ENCODE peak calls at places on chromosome 16, in seven cellular contexts. D is H1, Q is thoracic aorta, I is lower lobe of right lung, Y is mammary epithelial cell, O is pancreas, T is psoas muscle. E is an unnamed sample.

GRCh38 chr16:10941127-10941933 is 938 bp downstream of the DEXI start:
- DNase-seq in D (no peak), Q (no peak), I (no peak), Y (peak; percentile 36), O (peak; percentile 41), T (no peak), E (no peak)

GRCh38 chr16:69285240-69285639 is 25.9 kb upstream of the VPS4A start:
- DNase-seq in D (no peak), Q (no peak), I (no peak), Y (no peak), O (no peak), T (no peak), E (no peak)

GRCh38 chr16:4261557-4262172 is 11.2 kb downstream of the TFAP4 start:
- DNase-seq in D (no peak), Q (no peak), I (no peak), Y (no peak), O (no peak), T (peak; percentile 41), E (no peak)

GRCh38 chr16:80824623-80825364 is 20.4 kb upstream of the CDYL2 start:
- DNase-seq in D (no peak), Q (no peak), I (no peak), Y (peak; percentile 24), O (peak; percentile 29), T (no peak), E (peak; percentile 11)

GRCh38 chr16:81357711-81358270 is 43.0 kb downstream of the GAN start:
- DNase-seq in D (no peak), Q (no peak), I (no peak), Y (no peak), O (no peak), T (no peak), E (peak; percentile 19)

GRCh38 chr16:86772671-86773338 is 194.5 kb downstream of the FOXL1 start:
- DNase-seq in D (no peak), Q (no peak), I (no peak), Y (peak; percentile 70), O (no peak), T (no peak), E (peak; percentile 59)

GRCh38 chr16:12904041-12904671 is 2.8 kb downstream of the SHISA9 start:
- DNase-seq in D (no peak), Q (no peak), I (no peak), Y (no peak), O (no peak), T (no peak), E (no peak)

GRCh38 chr16:82344157-82344556 is 174.1 kb upstream of the MPHOSPH6 start:
- DNase-seq in D (no peak), Q (no peak), I (no peak), Y (no peak), O (no peak), T (no peak), E (no peak)

GRCh38 chr16:5965321-5965720 is 867.7 kb upstream of the EEF2KMT start:
- DNase-seq in D (no peak), Q (no peak), I (no peak), Y (no peak), O (no peak), T (no peak), E (no peak)

DNA sequence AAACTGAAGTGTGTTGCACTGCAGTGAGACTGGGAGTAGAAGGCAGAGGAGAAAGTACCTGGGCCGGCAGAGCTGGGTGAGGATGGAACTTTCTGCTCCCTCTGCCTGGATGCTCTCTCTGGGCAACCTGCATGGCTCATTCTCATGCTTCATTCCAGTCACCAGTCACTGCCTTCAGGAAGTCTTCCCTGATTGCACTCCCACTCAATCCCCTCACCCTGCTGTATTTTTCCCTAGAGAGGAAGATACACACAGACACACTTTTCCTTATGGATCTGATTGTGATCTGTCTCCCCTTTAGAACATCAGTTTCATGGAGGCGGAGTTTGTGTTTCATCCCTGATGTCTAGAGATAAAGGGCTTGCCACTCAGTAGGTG is 45.0 kb downstream of the MEAK7 start:
- DNase-seq in D (no peak), Q (no peak), I (no peak), Y (no peak), O (no peak), T (no peak), E (no peak)
- TF ChIP-seq CTCF in D (no peak), Q (no peak), I (no peak), Y (no peak), O (no peak), T (no peak), E (no peak)

GRCh38 chr16:3149193-3149530 is 14.3 kb downstream of the ZNF213 start:
- DNase-seq in D (no peak), Q (no peak), I (no peak), Y (no peak), O (no peak), T (no peak), E (no peak)
- H3K4me3 ChIP-seq in D (no peak overlapping the region), Q (peak overlapping the region; percentile 94), I (peak overlapping the region; percentile 80), Y (peak overlapping the region; percentile 62), O (peak overlapping the region; percentile 70), T (no peak overlapping the region), E (no peak overlapping the region)

GRCh38 chr16:1763521-1764511 is 7.5 kb downstream of the NME3 start:
- DNase-seq in D (peak; percentile 59), Q (no peak), I (no peak), Y (no peak), O (no peak), T (no peak), E (no peak)

GRCh38 chr16:1762879-1763520 is 8.3 kb downstream of the NME3 start:
- DNase-seq in D (no peak), Q (no peak), I (no peak), Y (no peak), O (no peak), T (no peak), E (no peak)

GRCh38 chr16:1762196-1762878 is 9.0 kb downstream of the NME3 start:
- DNase-seq in D (no peak), Q (no peak), I (no peak), Y (no peak), O (no peak), T (no peak), E (no peak)

GRCh38 chr16:1760911-1761310 is 10.4 kb downstream of the NME3 start:
- DNase-seq in D (no peak), Q (no peak), I (no peak), Y (no peak), O (no peak), T (no peak), E (no peak)

DNA sequence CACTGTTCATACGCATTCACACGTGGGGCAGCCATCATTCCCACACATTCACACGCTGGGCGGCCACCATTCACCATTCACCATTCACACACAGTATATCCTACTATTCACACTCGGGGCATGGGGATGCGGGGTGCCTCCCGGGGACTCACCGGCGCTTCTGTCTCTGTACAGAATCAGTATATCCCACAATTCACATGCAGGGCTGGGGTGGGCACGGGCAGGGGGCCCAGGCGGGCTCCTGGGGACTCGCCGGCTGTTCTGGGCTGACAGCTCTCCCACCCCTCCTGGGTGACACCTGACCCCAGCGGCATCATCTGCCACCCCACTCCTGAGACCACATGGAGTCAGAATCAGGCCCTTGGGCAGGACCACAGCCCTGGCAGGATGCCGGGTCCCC is 9.6 kb downstream of the NME3 start:
- DNase-seq in D (no peak), Q (no peak), I (no peak), Y (no peak), O (no peak), T (no peak), E (no peak)
- H3K36me3 ChIP-seq in D (peaks cover 4% of the 10 kb centered on the region), Q (peaks cover 61% of the 10 kb centered on the region), I (peaks cover 89% of the 10 kb centered on the region), Y (no peaks in the 10 kb centered on the region), O (peaks cover 53% of the 10 kb centered on the region), T (peaks cover 82% of the 10 kb centered on the region), E (peaks cover 41% of the 10 kb centered on the region)

GRCh38 chr16:58501242-58502131 is 1.5 kb downstream of the NDRG4 start:
- DNase-seq in D (no peak), Q (no peak), I (peak; percentile 53), Y (no peak), O (peak; percentile 80), T (no peak), E (no peak)
- TF ChIP-seq CTCF in D (no peak), Q (no peak), I (no peak), Y (no peak), O (no peak), T (no peak), E (no peak)

DNA sequence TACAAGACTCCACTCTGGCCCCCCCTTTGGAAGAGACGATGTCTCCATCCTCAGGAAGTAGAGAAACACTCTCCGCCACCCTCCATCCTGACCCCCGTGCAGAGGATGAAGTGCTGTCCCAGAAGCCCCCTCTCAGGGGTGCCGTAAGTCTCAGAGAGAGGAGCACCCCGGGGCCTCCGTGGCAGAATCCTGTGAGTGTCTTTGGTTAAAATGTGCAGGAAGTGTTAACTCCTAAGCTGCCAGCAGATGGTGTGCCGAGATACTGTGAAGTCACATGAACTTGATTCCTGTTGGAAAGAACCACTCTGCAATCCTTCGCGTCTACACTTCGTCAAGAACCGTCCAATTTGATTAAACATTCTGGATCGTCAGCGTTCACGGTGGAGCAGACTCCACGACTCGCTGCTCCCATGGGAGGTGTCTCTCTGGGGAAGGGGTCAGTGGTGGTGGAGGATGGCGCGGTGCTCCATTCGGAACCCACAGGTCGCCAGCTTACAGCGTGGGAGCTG is 5.6 kb downstream of the BANP start:
- DNase-seq in D (no peak), Q (no peak), I (no peak), Y (no peak), O (no peak), T (no peak), E (no peak)
- H3K4me3 ChIP-seq in D (no peak overlapping the region), Q (peak overlapping the region; percentile 38), I (peak overlapping the region; percentile 15), Y (no peak overlapping the region), O (no peak overlapping the region), T (peak overlapping the region; percentile 2), E (no peak overlapping the region)

DNA sequence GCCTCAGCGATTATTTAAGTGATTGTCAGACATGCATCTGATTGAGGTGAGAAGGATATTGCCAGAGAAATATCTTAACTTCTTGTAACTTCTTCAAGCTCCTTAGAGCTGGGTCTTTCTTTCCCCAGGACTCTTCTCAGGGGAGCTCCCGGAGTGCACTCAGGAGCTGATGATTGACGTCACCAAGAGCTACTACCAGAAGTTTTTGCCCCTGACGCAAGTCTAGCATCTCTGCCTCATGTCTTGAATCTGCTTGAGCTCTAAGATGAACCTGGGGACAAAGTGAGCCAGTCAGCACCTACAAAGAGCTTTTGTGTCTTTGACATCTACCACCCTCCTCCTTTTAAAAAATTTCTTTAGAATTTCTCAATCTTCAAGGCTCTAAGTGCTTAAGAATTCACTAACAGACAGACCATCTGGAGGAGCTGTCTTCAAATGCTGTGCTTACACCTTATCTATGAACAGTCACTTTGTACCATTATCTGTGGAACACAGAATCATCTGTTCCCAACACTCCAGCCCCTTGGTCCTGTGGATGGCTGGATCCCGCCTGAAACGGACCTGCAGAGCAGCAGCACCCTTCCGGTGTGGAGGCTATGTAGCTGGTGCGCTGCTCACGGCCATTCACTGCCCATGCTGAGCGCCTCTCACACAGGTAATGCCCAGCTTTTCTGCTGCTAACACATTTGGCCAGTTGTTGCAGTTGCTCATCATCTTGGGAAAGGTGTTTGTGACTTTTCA is 11.6 kb upstream of the PLK1 start:
- DNase-seq in D (no peak), Q (no peak), I (no peak), Y (no peak), O (no peak), T (no peak), E (no peak)
- H3K36me3 ChIP-seq in D (peaks cover 42% of the 10 kb centered on the region), Q (peaks cover 72% of the 10 kb centered on the region), I (peaks cover 99% of the 10 kb centered on the region), Y (peaks cover 38% of the 10 kb centered on the region), O (peaks cover 40% of the 10 kb centered on the region), T (peaks cover 88% of the 10 kb centered on the region), E (peaks cover 15% of the 10 kb centered on the region)